ENCODE peak calls at places on chromosomes 5 and 9, in five cellular contexts. One of them, this sample, is unnamed.

GRCh38 chr5:113232246-113232645 is 202.5 kb downstream of the TSSK1B start:
- DNase-seq in cardiac fibroblast: peak
- DNase-seq in stomach: no peak
- DNase-seq in astrocyte of the spinal cord: no peak
- DNase-seq in right lobe of liver: no peak
- DNase-seq in this sample: no peak

GRCh38 chr5:176935017-176935416 is 35.9 kb upstream of the HK3 start:
- DNase-seq in cardiac fibroblast: no peak
- DNase-seq in stomach: no peak
- DNase-seq in astrocyte of the spinal cord: no peak
- DNase-seq in right lobe of liver: no peak
- DNase-seq in this sample: no peak

GRCh38 chr9:109894921-109895758 is 115.1 kb downstream of the PALM2AKAP2 start:
- DNase-seq in cardiac fibroblast: peak
- DNase-seq in stomach: no peak
- DNase-seq in astrocyte of the spinal cord: peak
- DNase-seq in right lobe of liver: no peak
- DNase-seq in this sample: no peak

GRCh38 chr5:168409601-168410458 is 76.4 kb upstream of the RARS1 start:
- DNase-seq in cardiac fibroblast: peak
- DNase-seq in stomach: no peak
- DNase-seq in astrocyte of the spinal cord: peak
- DNase-seq in right lobe of liver: no peak
- DNase-seq in this sample: peak

GRCh38 chr5:178532666-178533065 is 57.5 kb downstream of the COL23A1 start:
- DNase-seq in cardiac fibroblast: no peak
- DNase-seq in stomach: no peak
- DNase-seq in astrocyte of the spinal cord: no peak
- DNase-seq in right lobe of liver: peak
- DNase-seq in this sample: no peak

GRCh38 chr5:160628295-160629006 is 206.8 kb downstream of the PTTG1 start:
- DNase-seq in cardiac fibroblast: no peak
- DNase-seq in stomach: no peak
- DNase-seq in astrocyte of the spinal cord: no peak
- DNase-seq in right lobe of liver: no peak
- DNase-seq in this sample: no peak

GRCh38 chr9:96293481-96293880 is 8.5 kb downstream of the HSD17B3 start:
- DNase-seq in cardiac fibroblast: peak
- DNase-seq in stomach: no peak
- DNase-seq in astrocyte of the spinal cord: peak
- DNase-seq in right lobe of liver: no peak
- DNase-seq in this sample: peak

GRCh38 chr9:4435197-4435596 is 55.1 kb upstream of the SLC1A1 start:
- DNase-seq in cardiac fibroblast: peak
- DNase-seq in stomach: no peak
- DNase-seq in astrocyte of the spinal cord: no peak
- DNase-seq in right lobe of liver: no peak
- DNase-seq in this sample: peak

GRCh38 chr9:128244443-128245226 is 31.2 kb downstream of the GOLGA2 start:
- DNase-seq in cardiac fibroblast: peak
- DNase-seq in stomach: peak
- DNase-seq in astrocyte of the spinal cord: peak
- DNase-seq in right lobe of liver: no peak
- DNase-seq in this sample: peak

GRCh38 chr5:7412369-7412768 is 16.4 kb downstream of the ADCY2 start:
- DNase-seq in cardiac fibroblast: no peak
- DNase-seq in stomach: no peak
- DNase-seq in astrocyte of the spinal cord: no peak
- DNase-seq in right lobe of liver: no peak
- DNase-seq in this sample: no peak

GRCh38 chr5:67196537-67197059 is at the start of gene CD180:
- DNase-seq in cardiac fibroblast: peak
- DNase-seq in stomach: no peak
- DNase-seq in astrocyte of the spinal cord: no peak
- DNase-seq in right lobe of liver: no peak
- DNase-seq in this sample: peak

GRCh38 chr5:121870489-121870888 is 18.8 kb downstream of the FTMT start:
- DNase-seq in cardiac fibroblast: peak
- DNase-seq in stomach: no peak
- DNase-seq in astrocyte of the spinal cord: peak
- DNase-seq in right lobe of liver: no peak
- DNase-seq in this sample: peak

GRCh38 chr5:141951341-141951781 is 6.6 kb downstream of the PCDH12 start:
- DNase-seq in cardiac fibroblast: peak
- DNase-seq in stomach: no peak
- DNase-seq in astrocyte of the spinal cord: no peak
- DNase-seq in right lobe of liver: no peak
- DNase-seq in this sample: no peak

GRCh38 chr9:123544007-123544827 is 188.2 kb downstream of the CRB2 start:
- DNase-seq in cardiac fibroblast: peak
- DNase-seq in stomach: no peak
- DNase-seq in astrocyte of the spinal cord: peak
- DNase-seq in right lobe of liver: no peak
- DNase-seq in this sample: peak

GRCh38 chr9:38405841-38406240 is 13.3 kb downstream of the ALDH1B1 start:
- DNase-seq in cardiac fibroblast: no peak
- DNase-seq in stomach: no peak
- DNase-seq in astrocyte of the spinal cord: no peak
- DNase-seq in right lobe of liver: peak
- DNase-seq in this sample: no peak

GRCh38 chr9:35226685-35227084 is 64.9 kb downstream of the UNC13B start:
- DNase-seq in cardiac fibroblast: no peak
- DNase-seq in stomach: no peak
- DNase-seq in astrocyte of the spinal cord: no peak
- DNase-seq in right lobe of liver: no peak
- DNase-seq in this sample: no peak

GRCh38 chr9:89657765-89658164 is 53.0 kb downstream of the GADD45G start:
- DNase-seq in cardiac fibroblast: no peak
- DNase-seq in stomach: no peak
- DNase-seq in astrocyte of the spinal cord: no peak
- DNase-seq in right lobe of liver: no peak
- DNase-seq in this sample: no peak

GRCh38 chr9:75084081-75084672 is 3.8 kb downstream of the NMRK1 start:
- DNase-seq in cardiac fibroblast: no peak
- DNase-seq in stomach: no peak
- DNase-seq in astrocyte of the spinal cord: no peak
- DNase-seq in right lobe of liver: no peak
- DNase-seq in this sample: no peak

GRCh38 chr9:127083598-127083997 is 38.8 kb downstream of the ANGPTL2 start:
- DNase-seq in cardiac fibroblast: no peak
- DNase-seq in stomach: no peak
- DNase-seq in astrocyte of the spinal cord: no peak
- DNase-seq in right lobe of liver: no peak
- DNase-seq in this sample: no peak

GRCh38 chr9:123072407-123072995 is 39.0 kb downstream of the GPR21 start:
- DNase-seq in cardiac fibroblast: no peak
- DNase-seq in stomach: no peak
- DNase-seq in astrocyte of the spinal cord: no peak
- DNase-seq in right lobe of liver: no peak
- DNase-seq in this sample: no peak

GRCh38 chr9:73155389-73155788 is 3.7 kb downstream of the ANXA1 start:
- DNase-seq in cardiac fibroblast: no peak
- DNase-seq in stomach: no peak
- DNase-seq in astrocyte of the spinal cord: no peak
- DNase-seq in right lobe of liver: no peak
- DNase-seq in this sample: no peak

GRCh38 chr5:164188733-164189148 is 683.3 kb downstream of the MAT2B start:
- DNase-seq in cardiac fibroblast: peak
- DNase-seq in stomach: no peak
- DNase-seq in astrocyte of the spinal cord: no peak
- DNase-seq in right lobe of liver: no peak
- DNase-seq in this sample: no peak

GRCh38 chr9:130461731-130462130 is 17.0 kb downstream of the ASS1 start:
- DNase-seq in cardiac fibroblast: no peak
- DNase-seq in stomach: no peak
- DNase-seq in astrocyte of the spinal cord: no peak
- DNase-seq in right lobe of liver: peak
- DNase-seq in this sample: no peak

DNA sequence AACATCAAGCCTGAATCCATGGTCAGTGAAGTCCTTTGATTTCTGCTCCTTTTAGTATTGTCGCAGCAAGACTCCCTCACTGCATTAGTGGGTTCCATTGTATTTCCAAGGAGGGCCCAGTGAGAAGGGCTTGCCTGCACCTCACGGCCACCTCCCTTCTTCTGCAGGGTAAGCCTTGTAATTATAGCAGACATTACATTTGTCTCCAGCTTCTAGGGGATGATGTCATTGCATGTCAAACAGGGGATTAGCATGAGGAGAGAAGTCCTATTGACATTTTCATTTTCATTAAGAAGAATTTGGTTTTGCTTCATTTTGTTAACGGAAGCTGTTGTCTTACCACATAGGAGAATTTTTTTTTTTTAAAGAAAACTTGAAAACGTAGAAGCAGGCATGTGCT is 27.0 kb downstream of the MAP1B start:
- DNase-seq in cardiac fibroblast: no peak
- DNase-seq in stomach: no peak
- DNase-seq in astrocyte of the spinal cord: peak
- DNase-seq in right lobe of liver: no peak
- DNase-seq in this sample: peak
- TF ChIP-seq CTCF in cardiac fibroblast: no peak
- TF ChIP-seq CTCF in stomach: no peak
- TF ChIP-seq CTCF in astrocyte of the spinal cord: peak
- TF ChIP-seq CTCF in right lobe of liver: no peak
- TF ChIP-seq CTCF in this sample: peak

GRCh38 chr5:42988568-42988967 is 51.6 kb downstream of the ANXA2R start:
- DNase-seq in cardiac fibroblast: no peak
- DNase-seq in stomach: no peak
- DNase-seq in astrocyte of the spinal cord: no peak
- DNase-seq in right lobe of liver: no peak
- DNase-seq in this sample: no peak

GRCh38 chr5:42992035-42992570 is 48.0 kb downstream of the ANXA2R start:
- DNase-seq in cardiac fibroblast: peak
- DNase-seq in stomach: peak
- DNase-seq in astrocyte of the spinal cord: peak
- DNase-seq in right lobe of liver: peak
- DNase-seq in this sample: peak

GRCh38 chr5:42991477-42992034 is 48.6 kb downstream of the ANXA2R start:
- DNase-seq in cardiac fibroblast: no peak
- DNase-seq in stomach: no peak
- DNase-seq in astrocyte of the spinal cord: no peak
- DNase-seq in right lobe of liver: no peak
- DNase-seq in this sample: no peak

GRCh38 chr5:42990892-42991291 is 49.2 kb downstream of the ANXA2R start:
- DNase-seq in cardiac fibroblast: no peak
- DNase-seq in stomach: no peak
- DNase-seq in astrocyte of the spinal cord: no peak
- DNase-seq in right lobe of liver: no peak
- DNase-seq in this sample: no peak

DNA sequence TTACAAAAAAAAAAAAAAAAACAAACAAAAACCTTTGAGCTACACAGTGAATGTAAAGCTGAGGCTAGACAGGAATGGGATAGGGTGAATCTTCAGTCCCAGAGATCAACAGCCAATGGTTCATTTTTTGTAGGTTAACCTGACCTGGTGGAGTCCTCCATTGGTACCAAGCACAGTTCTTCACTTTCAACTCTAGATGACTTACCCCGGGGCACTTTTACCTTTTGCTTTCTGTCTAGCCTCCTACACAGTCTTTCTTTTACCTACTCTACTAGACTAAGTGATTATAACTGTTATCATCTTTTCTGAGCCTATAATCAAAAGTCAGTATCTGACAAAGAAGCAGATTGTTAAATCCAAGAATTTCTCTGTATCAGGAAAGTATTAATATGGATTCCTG is 50.9 kb downstream of the ANXA2R start:
- DNase-seq in cardiac fibroblast: no peak
- DNase-seq in stomach: no peak
- DNase-seq in astrocyte of the spinal cord: no peak
- DNase-seq in right lobe of liver: no peak
- DNase-seq in this sample: no peak
- H3K4me3 ChIP-seq in cardiac fibroblast: no peak
- H3K4me3 ChIP-seq in stomach: no peak
- H3K4me3 ChIP-seq in astrocyte of the spinal cord: peak
- H3K4me3 ChIP-seq in right lobe of liver: no peak
- H3K4me3 ChIP-seq in this sample: peak

DNA sequence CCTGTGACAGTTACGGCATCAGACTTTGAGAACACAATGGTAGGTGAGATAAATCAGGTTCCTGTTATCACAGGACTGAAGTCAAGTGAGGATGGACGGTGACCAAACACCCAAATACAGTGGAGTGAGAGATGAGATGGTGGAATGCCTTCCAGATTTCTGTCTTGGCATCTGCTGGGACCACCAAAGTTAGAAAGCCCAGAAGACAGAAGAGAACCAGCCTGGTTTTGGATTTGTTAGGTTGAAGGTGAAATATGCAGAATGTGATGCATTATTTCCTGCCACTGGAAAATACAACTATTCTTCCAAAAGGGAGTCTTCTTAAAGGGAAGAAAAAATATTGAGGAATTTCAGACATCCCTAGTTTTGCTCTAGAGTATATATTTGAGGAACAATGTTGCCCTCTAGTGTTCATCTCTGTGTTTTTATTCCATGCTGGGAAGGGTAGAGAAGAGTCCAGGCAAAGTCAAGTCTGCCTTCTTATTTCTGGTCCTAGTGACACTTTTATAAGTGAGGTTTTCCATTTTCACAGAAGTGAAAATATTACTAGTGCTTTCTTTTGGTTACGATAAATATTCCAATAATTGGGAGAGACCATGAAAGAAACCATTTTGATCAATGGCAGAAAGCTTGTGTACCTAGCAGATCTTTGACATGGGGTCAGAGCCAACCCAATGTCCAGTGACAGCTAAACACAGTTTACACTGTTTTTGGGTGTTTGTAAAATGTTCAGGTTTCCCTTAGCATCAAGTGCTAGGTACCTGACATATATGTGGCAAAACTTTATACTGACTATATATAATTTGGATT is 142.3 kb upstream of the ANKH start:
- DNase-seq in cardiac fibroblast: peak
- DNase-seq in stomach: no peak
- DNase-seq in astrocyte of the spinal cord: peak
- DNase-seq in right lobe of liver: no peak
- DNase-seq in this sample: peak
- TF ChIP-seq CTCF in cardiac fibroblast: peak
- TF ChIP-seq CTCF in stomach: peak
- TF ChIP-seq CTCF in astrocyte of the spinal cord: peak
- TF ChIP-seq CTCF in right lobe of liver: peak
- TF ChIP-seq CTCF in this sample: peak

GRCh38 chr5:128197911-128198522 is 114.5 kb downstream of the SLC12A2 start:
- DNase-seq in cardiac fibroblast: no peak
- DNase-seq in stomach: no peak
- DNase-seq in astrocyte of the spinal cord: no peak
- DNase-seq in right lobe of liver: no peak
- DNase-seq in this sample: no peak

GRCh38 chr5:128199104-128199503 is 115.5 kb downstream of the SLC12A2 start:
- DNase-seq in cardiac fibroblast: peak
- DNase-seq in stomach: no peak
- DNase-seq in astrocyte of the spinal cord: peak
- DNase-seq in right lobe of liver: no peak
- DNase-seq in this sample: peak

GRCh38 chr5:128199611-128200010 is 116.0 kb downstream of the SLC12A2 start:
- DNase-seq in cardiac fibroblast: no peak
- DNase-seq in stomach: no peak
- DNase-seq in astrocyte of the spinal cord: no peak
- DNase-seq in right lobe of liver: no peak
- DNase-seq in this sample: no peak

GRCh38 chr5:128202320-128202719 is 118.8 kb downstream of the SLC12A2 start:
- DNase-seq in cardiac fibroblast: no peak
- DNase-seq in stomach: no peak
- DNase-seq in astrocyte of the spinal cord: no peak
- DNase-seq in right lobe of liver: no peak
- DNase-seq in this sample: peak

GRCh38 chr5:128201065-128201926 is 117.7 kb downstream of the SLC12A2 start:
- DNase-seq in cardiac fibroblast: peak
- DNase-seq in stomach: peak
- DNase-seq in astrocyte of the spinal cord: peak
- DNase-seq in right lobe of liver: peak
- DNase-seq in this sample: peak
- H3K4me3 ChIP-seq in cardiac fibroblast: no peak
- H3K4me3 ChIP-seq in stomach: peak
- H3K4me3 ChIP-seq in astrocyte of the spinal cord: no peak
- H3K4me3 ChIP-seq in right lobe of liver: no peak
- H3K4me3 ChIP-seq in this sample: no peak